ENCODE peak calls at places on chromosomes 6 and 20, in ten cellular contexts. E, G, W, N, K, D, L, O, X and M are unnamed samples.

GRCh38 chr6:165417298-165417865 is 108.0 kb upstream of the C6orf118 start:
- DNase-seq in K (no peak), X (no peak), O (no peak), E (no peak), N (no peak), W (no peak), L (no peak), D (no peak), G (no peak), M (peak)

GRCh38 chr20:11013801-11014200 is 340.0 kb upstream of the JAG1 start:
- DNase-seq in N (no peak), D (no peak), O (no peak), X (no peak), W (no peak), E (no peak), K (no peak), L (no peak), G (no peak), M (no peak)

GRCh38 chr6:2344319-2344905 is 99.0 kb upstream of the GMDS start:
- DNase-seq in G (no peak), E (no peak), D (no peak), W (no peak), K (no peak), L (no peak), N (no peak), O (no peak), X (no peak), M (no peak)

GRCh38 chr20:24838551-24839530 is 110.2 kb upstream of the CST7 start:
- DNase-seq in K (no peak), O (no peak), E (peak), X (no peak), G (no peak), D (peak), W (no peak), N (no peak), L (peak), M (no peak)

GRCh38 chr6:163249651-163250101 is 164.8 kb upstream of the QKI start:
- DNase-seq in E (no peak), L (no peak), W (no peak), O (no peak), X (no peak), G (no peak), N (no peak), D (no peak), K (no peak), M (no peak)

GRCh38 chr20:41308290-41308691 is 9.2 kb downstream of the ZHX3 start:
- DNase-seq in X (no peak), O (no peak), G (no peak), W (no peak), L (peak), D (peak), K (no peak), N (no peak), E (no peak), M (peak)

GRCh38 chr6:38188677-38189335 is 369.3 kb downstream of the ZFAND3 start:
- DNase-seq in O (no peak), X (no peak), K (no peak), G (no peak), E (no peak), D (no peak), L (no peak), W (no peak), N (no peak), M (no peak)

GRCh38 chr6:160461641-160462040 is 113.5 kb downstream of the SLC22A3 start:
- DNase-seq in N (no peak), K (no peak), E (no peak), L (peak), X (no peak), O (no peak), G (peak), W (no peak), D (no peak), M (peak)

GRCh38 chr6:7919871-7920270 is 9.3 kb upstream of the TXNDC5 start:
- DNase-seq in K (no peak), W (no peak), N (peak), D (no peak), L (no peak), E (no peak), X (no peak), O (no peak), G (no peak), M (peak)

GRCh38 chr20:63628246-63628975 is 1.5 kb upstream of the GMEB2 start:
- DNase-seq in L (peak), K (no peak), W (peak), N (peak), O (peak), D (peak), X (no peak), E (peak), G (peak), M (peak)

GRCh38 chr6:146700078-146700686 is 101.4 kb downstream of the ADGB start:
- DNase-seq in E (peak), G (peak), X (peak), O (peak), W (peak), D (peak), K (peak), N (peak), L (peak), M (peak)